ENCODE peak calls at places on chromosomes 11 and 22, in four cellular contexts. G is neural progenitor cell, F is BE2C, N is cardiac fibroblast. L is an unnamed sample.

GRCh38 chr11:94794287-94795168 is 26.4 kb downstream of the AMOTL1 start:
- DNase-seq in N (peak), F (peak), G (no peak), L (no peak)

GRCh38 chr11:67572305-67572704 is 11.3 kb upstream of the GSTP1 start:
- DNase-seq in G (no peak), F (no peak), N (no peak), L (no peak)

GRCh38 chr11:106087815-106088435 is 10.5 kb downstream of the AASDHPPT start:
- DNase-seq in N (peak), F (peak), G (peak), L (peak)

GRCh38 chr11:60858731-60859464 is 3.1 kb upstream of the PTGDR2 start:
- DNase-seq in G (no peak), F (no peak), N (no peak), L (no peak)

GRCh38 chr11:92423133-92423532 is 198.5 kb downstream of the FAT3 start:
- DNase-seq in G (no peak), F (no peak), N (no peak), L (no peak)

GRCh38 chr11:126624491-126624890 is 269.0 kb downstream of the ST3GAL4 start:
- DNase-seq in G (no peak), N (no peak), F (no peak), L (no peak)

GRCh38 chr11:7332962-7333361 is 81.3 kb downstream of the SYT9 start:
- DNase-seq in F (peak), N (no peak), G (no peak), L (no peak)

GRCh38 chr11:10379022-10379421 is 74.1 kb downstream of the ADM start:
- DNase-seq in G (peak), N (peak), F (no peak), L (peak)

DNA sequence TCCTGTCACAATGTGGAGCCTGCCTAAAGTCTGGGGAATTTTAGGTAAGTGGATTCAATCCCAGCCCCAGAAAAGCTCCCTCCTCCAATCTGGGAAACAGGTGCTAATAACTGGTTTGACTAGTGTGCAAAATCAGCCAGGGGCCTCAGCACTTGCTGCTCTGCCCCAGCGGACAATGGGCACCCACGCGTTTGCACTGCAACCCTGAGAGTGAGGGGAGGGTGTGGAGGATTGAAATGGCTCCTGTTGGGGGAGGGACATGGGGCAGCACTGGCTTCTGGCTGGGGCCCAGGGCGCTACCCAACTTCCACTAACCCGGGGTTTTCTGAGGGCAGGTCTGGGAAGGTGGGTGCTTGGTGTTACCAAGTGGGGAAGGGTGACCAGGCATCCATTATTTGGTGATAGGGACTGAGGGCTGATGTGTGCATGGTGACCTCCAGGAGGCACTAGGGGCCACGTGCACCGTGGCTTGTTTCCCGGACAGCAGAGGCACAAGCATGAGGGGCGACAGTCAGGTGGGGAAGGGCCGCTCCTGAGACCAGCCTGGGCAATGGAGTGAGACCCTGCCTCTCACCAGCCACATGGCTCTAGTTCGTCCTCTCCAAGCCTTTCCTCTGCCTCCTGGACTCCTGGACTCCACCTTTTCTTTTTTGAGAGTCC is 4.3 kb upstream of the PNPLA5 start:
- DNase-seq in F (no peak), G (peak), N (no peak), L (no peak)
- TF ChIP-seq CTCF in F (peak), G (peak), N (no peak), L (no peak)

GRCh38 chr11:13972958-13973357 is 10.4 kb downstream of the SPON1 start:
- DNase-seq in G (no peak), F (no peak), N (no peak), L (no peak)
- TF ChIP-seq CTCF in G (no peak), F (no peak), N (no peak), L (no peak)

DNA sequence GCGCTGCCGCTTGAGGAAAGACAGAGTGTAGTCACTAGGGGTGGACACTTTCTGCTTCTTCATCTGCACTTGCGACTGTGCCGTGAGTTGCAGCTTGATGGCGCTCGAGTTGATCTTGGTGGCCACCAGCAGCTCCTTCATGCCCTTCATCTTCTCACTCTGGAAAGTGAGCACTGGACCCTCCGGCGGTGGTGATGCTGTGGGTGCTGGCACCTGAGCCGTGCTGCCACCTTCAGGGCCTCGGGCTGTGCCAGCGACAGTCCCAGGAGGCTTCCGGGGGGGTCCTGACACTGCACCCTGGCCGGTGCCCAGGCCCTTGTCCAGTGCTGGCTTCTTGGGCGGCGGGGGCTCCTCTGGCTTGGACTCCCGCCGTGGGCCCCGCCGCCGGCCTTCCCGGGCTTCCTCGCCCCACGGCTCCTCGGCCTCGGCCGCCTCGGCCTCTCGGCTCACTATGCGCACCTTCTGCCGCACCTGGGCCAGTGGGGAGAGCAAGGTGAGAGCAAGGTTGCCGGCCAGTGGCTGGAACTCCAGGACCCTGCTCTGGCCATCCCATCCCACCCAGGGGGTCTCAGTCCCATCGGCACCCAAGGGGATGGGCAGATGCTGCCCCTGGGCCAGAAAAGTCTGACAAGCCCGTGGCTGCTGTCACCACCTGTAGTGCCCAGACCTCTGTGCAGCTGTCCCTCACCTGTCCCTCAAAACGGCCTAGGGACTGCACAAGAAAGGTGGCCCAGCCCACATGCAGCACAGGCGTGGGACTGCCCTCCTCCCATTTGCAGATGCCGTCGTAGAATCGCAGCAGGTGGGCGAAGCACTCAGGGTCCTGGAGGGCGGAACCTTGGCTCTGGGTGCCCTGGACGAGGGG is 1.6 kb upstream of the MAP4K2 start:
- DNase-seq in G (peak), N (no peak), F (no peak), L (no peak)
- TF ChIP-seq CTCF in G (peak), N (no peak), F (no peak), L (no peak)

GRCh38 chr11:117818036-117818858 is 6.3 kb downstream of the FXYD2 start:
- DNase-seq in G (no peak), N (peak), F (no peak), L (no peak)
- TF ChIP-seq CTCF in G (no peak), N (no peak), F (no peak), L (peak)

DNA sequence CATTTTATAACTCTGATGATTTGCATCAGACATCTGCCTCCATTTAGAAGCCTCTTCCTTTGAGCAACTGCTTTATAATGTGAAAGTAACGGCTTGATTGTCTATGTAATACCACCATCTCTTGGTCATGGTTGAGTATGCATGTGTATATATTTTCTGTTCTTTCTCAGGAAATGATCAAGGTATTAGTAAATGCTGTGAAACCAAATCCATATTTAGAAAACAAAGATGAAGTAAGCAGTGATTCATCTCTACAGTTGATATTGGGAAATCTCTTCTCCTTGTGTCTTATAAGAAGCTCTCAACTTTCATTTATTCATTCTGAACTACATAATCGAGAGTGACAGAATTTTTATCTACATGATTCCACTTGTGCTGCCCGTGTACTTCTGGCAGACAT is 104.6 kb upstream of the ANO3 start:
- DNase-seq in N (peak), G (peak), F (no peak), L (no peak)
- TF ChIP-seq CTCF in N (peak), G (peak), F (peak), L (no peak)

DNA sequence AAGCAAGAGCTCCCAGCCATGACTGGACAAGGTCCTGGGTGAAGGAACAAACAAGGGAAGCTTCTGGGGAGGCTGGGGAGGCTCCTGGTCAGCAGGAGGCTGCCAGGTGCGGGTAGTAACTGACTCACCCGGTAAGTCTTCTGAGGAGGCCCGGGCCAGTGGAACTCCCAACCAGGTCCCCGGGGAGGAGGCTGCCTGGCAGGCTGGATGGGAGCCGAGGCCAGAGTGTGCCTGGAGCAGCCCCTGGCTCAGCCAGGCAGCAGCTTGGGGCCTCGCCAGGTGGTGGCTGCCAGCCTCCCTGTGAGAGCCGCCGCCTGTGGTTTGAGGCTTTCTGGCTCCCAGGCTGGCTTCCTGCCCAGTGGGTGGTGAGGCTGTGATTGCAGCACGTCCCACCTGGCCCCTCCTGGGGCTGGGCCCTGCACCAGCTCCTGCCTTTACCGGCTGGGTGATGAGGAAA is 46.2 kb downstream of the IGF2 start:
- DNase-seq in N (peak), F (peak), G (no peak), L (no peak)
- TF ChIP-seq CTCF in N (no peak), F (no peak), G (no peak), L (no peak)

GRCh38 chr11:45674481-45675190 is 9.2 kb upstream of the CHST1 start:
- DNase-seq in G (no peak), F (no peak), N (no peak), L (no peak)
- TF ChIP-seq CTCF in G (no peak), F (no peak), N (no peak), L (no peak)